ENCODE peak calls at places on chromosomes 1 and 21, in four cellular contexts. T is neuronal stem cell, V is endothelial cell of umbilical vein, E is IMR-90. R is an unnamed sample.

GRCh38 chr1:205505791-205506190 is 1.3 kb downstream of the CDK18 start:
- DNase-seq in E (no peak), T (no peak), V (no peak), R (no peak)

GRCh38 chr1:52423771-52424170 is 19.4 kb downstream of the PRPF38A start:
- DNase-seq in V (no peak), E (no peak), T (no peak), R (no peak)

GRCh38 chr1:159076753-159077656 is at the start of gene AIM2:
- DNase-seq in E (no peak), V (no peak), T (no peak), R (peak)

GRCh38 chr1:213569816-213570150 is 418.0 kb upstream of the PROX1 start:
- DNase-seq in T (no peak), V (no peak), E (no peak), R (no peak)

GRCh38 chr1:77134359-77134758 is 84.9 kb downstream of the PIGK start:
- DNase-seq in T (no peak), V (no peak), E (peak), R (no peak)

GRCh38 chr1:98157524-98158293 is 236.9 kb upstream of the DPYD start:
- DNase-seq in T (no peak), E (peak), V (no peak), R (no peak)

GRCh38 chr1:125085720-125086591 is 3901.2 kb downstream of the SRGAP2C start:
- DNase-seq in V (no peak), E (no peak), T (no peak), R (no peak)

GRCh38 chr21:17783816-17784598 is 35.1 kb downstream of the C21orf91 start:
- DNase-seq in T (no peak), V (no peak), E (no peak), R (peak)

GRCh38 chr1:170221031-170221430 is 75.3 kb downstream of the NTMT2 start:
- DNase-seq in T (no peak), V (no peak), E (no peak), R (no peak)

GRCh38 chr1:23593042-23593521 is 33.8 kb upstream of the ID3 start:
- DNase-seq in T (no peak), V (no peak), E (no peak), R (no peak)

GRCh38 chr1:11064942-11065341 is 5.1 kb upstream of the SRM start:
- DNase-seq in E (no peak), V (no peak), T (no peak), R (no peak)

GRCh38 chr1:168225476-168226190 is at the start of gene SFT2D2:
- DNase-seq in E (peak), V (peak), T (peak), R (peak)

GRCh38 chr1:66354311-66354922 is 179.5 kb upstream of the SGIP1 start:
- DNase-seq in E (peak), T (no peak), V (peak), R (no peak)

GRCh38 chr21:45236481-45236880 is 51.2 kb downstream of the POFUT2 start:
- DNase-seq in T (no peak), V (no peak), E (no peak), R (no peak)

GRCh38 chr1:99811747-99812146 is 38.4 kb upstream of the AGL start:
- DNase-seq in E (no peak), T (no peak), V (no peak), R (no peak)

GRCh38 chr1:239457491-239458488 is 71.4 kb downstream of the CHRM3 start:
- DNase-seq in V (no peak), E (no peak), T (no peak), R (peak)

GRCh38 chr1:182700351-182700709 is 15.9 kb upstream of the RGS8 start:
- DNase-seq in E (no peak), T (no peak), V (no peak), R (no peak)

GRCh38 chr21:27366846-27367245 is 400.0 kb upstream of the ADAMTS5 start:
- DNase-seq in E (peak), T (no peak), V (no peak), R (no peak)

GRCh38 chr1:46552357-46553237 is 1.1 kb upstream of the KNCN start:
- DNase-seq in E (no peak), T (no peak), V (no peak), R (no peak)

GRCh38 chr1:117339866-117340357 is 27.3 kb upstream of the MAN1A2 start:
- DNase-seq in V (peak), T (no peak), E (peak), R (peak)

GRCh38 chr1:206551985-206552325 is 44.6 kb downstream of the RASSF5 start:
- DNase-seq in T (no peak), E (no peak), V (no peak), R (no peak)

GRCh38 chr1:37486680-37487618 is 12.6 kb downstream of the ZC3H12A start:
- DNase-seq in E (peak), V (peak), T (peak), R (peak)

GRCh38 chr1:117653195-117653594 is 47.3 kb downstream of the TENT5C start:
- DNase-seq in V (no peak), E (no peak), T (no peak), R (no peak)

GRCh38 chr1:192700834-192701271 is 64.9 kb downstream of the RGS13 start:
- DNase-seq in T (no peak), E (peak), V (peak), R (no peak)

GRCh38 chr1:150981805-150982712 is at the start of gene ANXA9:
- DNase-seq in V (no peak), E (no peak), T (no peak), R (peak)

GRCh38 chr1:16248603-16249534 is 11.9 kb upstream of the CPLANE2 start:
- DNase-seq in E (peak), T (no peak), V (peak), R (peak)

GRCh38 chr1:203038217-203038741 is 12.0 kb downstream of the PPFIA4 start:
- DNase-seq in V (no peak), E (peak), T (no peak), R (peak)

GRCh38 chr1:158037876-158038359 is 44.5 kb downstream of the KIRREL1 start:
- DNase-seq in E (peak), V (peak), T (no peak), R (no peak)

GRCh38 chr1:116374340-116375164 is 1.5 kb downstream of the ATP1A1 start:
- DNase-seq in T (no peak), E (no peak), V (peak), R (no peak)

GRCh38 chr1:15344800-15345710 is 64.6 kb upstream of the EFHD2 start:
- DNase-seq in V (no peak), T (no peak), E (no peak), R (no peak)

GRCh38 chr1:196723325-196724185 is 51.1 kb upstream of the CFHR3 start:
- DNase-seq in V (no peak), T (peak), E (peak), R (peak)

GRCh38 chr1:179953974-179954493 is 576 bp upstream of the CEP350 start:
- DNase-seq in T (no peak), V (no peak), E (peak), R (peak)

GRCh38 chr21:41683815-41684214 is 83.0 kb downstream of the RIPK4 start:
- DNase-seq in E (no peak), V (no peak), T (no peak), R (no peak)

GRCh38 chr21:41680444-41681335 is 86.2 kb downstream of the RIPK4 start:
- DNase-seq in E (no peak), T (no peak), V (no peak), R (peak)

GRCh38 chr21:41682719-41683179 is 84.1 kb downstream of the RIPK4 start:
- DNase-seq in E (no peak), V (no peak), T (no peak), R (no peak)

GRCh38 chr21:41681336-41681801 is 85.5 kb downstream of the RIPK4 start:
- DNase-seq in V (no peak), T (no peak), E (no peak), R (no peak)

GRCh38 chr21:41681939-41682718 is 84.7 kb downstream of the RIPK4 start:
- DNase-seq in E (no peak), T (no peak), V (no peak), R (no peak)
- H3K9ac ChIP-seq in E (no peak), T (peak), V (no peak), R (no peak)

GRCh38 chr1:26771643-26772321 is 16.0 kb upstream of the PIGV start:
- DNase-seq in T (no peak), E (peak), V (peak), R (no peak)
- H3K9ac ChIP-seq in T (no peak), E (peak), V (peak), R (no peak)

GRCh38 chr1:1361233-1361981 is 3.1 kb upstream of the MXRA8 start:
- DNase-seq in V (no peak), E (no peak), T (no peak), R (no peak)
- H3K9ac ChIP-seq in V (no peak), E (peak), T (peak), R (no peak)

DNA sequence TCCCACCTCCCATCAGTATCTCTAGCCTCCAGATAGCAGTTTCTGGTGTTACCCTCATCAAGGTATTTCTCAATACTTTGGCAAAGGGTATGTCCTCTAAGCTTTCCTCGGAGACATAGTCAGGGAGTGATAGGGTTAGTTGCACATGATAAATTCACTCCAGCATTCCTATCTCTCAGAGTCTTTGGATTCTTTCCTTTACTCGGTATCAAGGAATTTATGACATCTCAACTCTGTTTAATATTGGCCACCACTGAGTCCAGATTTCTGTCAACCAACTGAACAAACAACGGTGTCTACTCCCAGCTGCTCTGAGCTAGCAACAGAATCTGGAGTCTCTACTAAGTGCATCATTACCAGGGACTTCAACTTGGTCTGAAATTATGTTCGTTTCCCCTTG is 233.4 kb downstream of the TM2D1 start:
- DNase-seq in T (no peak), E (peak), V (no peak), R (no peak)
- H3K9ac ChIP-seq in T (no peak), E (no peak), V (no peak), R (no peak)

DNA sequence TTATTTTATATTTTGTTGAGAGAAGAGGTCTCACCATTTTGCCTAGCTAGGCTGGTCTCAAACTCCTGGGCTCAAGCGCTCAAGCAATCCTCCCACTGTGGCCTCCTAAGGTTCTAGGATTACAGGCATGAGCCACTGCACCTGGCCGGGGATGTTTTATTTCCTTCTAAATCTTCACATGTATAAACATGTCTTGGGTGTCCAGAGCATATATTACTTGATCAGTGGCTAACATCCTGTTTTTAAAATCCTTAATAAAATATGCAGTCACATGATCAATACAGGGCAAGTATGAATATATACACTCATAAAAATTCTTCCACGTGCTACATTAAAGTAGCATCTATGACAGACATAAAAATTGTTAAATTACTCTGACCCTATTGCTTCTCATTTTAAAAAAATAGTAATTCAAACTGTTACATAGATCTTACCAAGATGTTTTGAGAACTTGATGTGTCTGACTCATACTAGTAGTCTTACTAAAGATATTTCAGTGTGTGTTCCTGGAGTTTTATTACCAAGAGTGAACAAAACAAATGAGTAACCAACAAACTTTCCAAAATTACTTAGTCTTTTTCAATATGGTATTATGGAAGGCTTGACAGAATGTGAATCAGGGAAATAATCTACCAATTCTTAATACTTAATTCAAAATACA is 222.5 kb downstream of the SLC45A1 start:
- DNase-seq in V (peak), T (no peak), E (peak), R (no peak)
- H3K9ac ChIP-seq in V (no peak), T (no peak), E (no peak), R (no peak)

GRCh38 chr1:156705918-156706646 is 699 bp upstream of the CRABP2 start:
- DNase-seq in T (peak), E (peak), V (peak), R (peak)
- H3K9ac ChIP-seq in T (peak), E (peak), V (no peak), R (no peak)

GRCh38 chr1:60620107-60620506 is 462.3 kb upstream of the NFIA start:
- DNase-seq in T (no peak), E (no peak), V (peak), R (no peak)
- H3K9ac ChIP-seq in T (no peak), E (no peak), V (no peak), R (no peak)

DNA sequence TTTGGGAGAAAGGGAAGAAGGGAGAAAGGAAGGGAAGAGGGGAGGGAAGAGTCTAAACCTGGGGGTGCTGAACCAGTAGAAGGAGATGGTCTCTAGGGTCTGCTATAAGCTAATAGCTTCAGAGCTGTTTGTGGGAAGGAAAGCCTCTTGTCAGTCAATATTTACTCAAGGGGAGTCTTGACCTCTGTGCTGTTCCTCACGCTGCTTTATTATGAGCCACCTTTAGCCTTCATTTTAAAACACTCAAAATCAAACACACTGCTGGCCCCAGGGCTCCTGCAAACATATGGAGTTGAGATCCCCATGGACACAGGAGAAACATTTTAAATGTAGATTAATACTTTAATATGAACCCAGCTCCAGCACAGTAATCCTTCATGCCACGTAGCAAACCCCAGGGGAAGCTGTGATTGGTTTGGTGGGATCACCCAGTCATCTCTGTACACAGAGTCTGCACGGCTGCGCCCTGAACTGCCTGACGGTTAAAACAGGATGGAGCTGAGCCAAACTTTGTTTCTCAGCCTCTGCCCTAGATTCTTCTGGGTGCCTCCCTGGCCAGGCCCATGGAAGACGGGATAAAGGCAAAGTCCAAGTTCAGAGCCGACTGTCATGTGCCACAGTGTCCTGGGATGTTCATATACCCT is 40.2 kb upstream of the VWA5B1 start:
- DNase-seq in E (peak), T (no peak), V (no peak), R (no peak)
- H3K9ac ChIP-seq in E (no peak), T (no peak), V (no peak), R (no peak)

DNA sequence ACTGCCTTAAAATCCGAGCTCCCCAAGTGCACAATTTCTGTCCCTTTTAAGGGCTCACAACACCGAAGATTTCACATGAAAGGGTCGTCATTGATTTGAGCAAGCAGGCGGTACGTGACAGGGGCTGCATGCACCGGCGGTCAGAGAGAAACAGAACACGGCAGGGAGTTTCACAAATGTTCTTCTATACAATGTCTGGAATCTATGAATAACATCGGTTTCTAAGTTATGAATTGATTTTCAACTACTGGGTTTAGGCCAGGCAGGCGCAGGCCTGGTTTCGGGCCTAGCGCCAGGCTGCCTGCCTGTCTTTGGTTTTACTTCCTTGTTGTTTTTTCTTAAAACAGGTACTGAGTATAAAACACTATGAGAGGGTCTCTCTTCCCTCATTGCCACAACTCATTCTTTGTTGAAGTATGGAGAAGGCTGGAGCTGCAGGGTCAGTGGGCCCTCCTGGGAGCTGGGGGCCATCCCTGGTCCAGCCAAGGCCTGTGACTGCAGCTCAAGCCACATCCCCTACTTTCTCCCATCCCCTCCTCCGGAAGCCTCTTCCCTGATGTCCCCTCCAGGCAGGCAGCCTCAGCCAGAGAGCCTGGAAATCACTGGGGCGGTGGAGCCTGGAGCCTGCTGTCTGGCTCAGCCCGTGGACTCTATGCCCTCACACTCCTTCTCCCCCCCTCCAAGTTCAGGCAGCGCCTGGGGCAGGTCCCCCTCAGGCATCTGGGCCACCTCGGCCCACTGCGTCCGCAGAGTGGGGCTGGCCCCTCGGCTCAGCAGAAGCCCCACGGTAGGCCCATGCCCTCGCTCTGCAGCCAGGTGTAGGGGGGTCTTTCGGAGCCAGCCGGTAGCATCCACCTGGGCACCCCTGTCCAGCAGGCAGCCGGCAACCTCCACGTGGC is 2.4 kb downstream of the ANKRD65 start:
- DNase-seq in V (no peak), E (no peak), T (no peak), R (no peak)
- H3K9ac ChIP-seq in V (no peak), E (no peak), T (peak), R (no peak)

GRCh38 chr21:39001341-39001740 is 181.9 kb downstream of the PSMG1 start:
- DNase-seq in T (no peak), V (no peak), E (peak), R (no peak)
- H3K9ac ChIP-seq in T (no peak), V (no peak), E (no peak), R (no peak)

R was measured in MM.1S.